ENCODE peak calls at places on chromosome 13, in six cellular contexts. One of them, this sample, is unnamed.

GRCh38 chr13:110261166-110262081 is 45.5 kb downstream of the COL4A1 start:
- DNase-seq in vagina: peak; percentile 83
- DNase-seq in fibroblast of the conjunctiva: no peak
- DNase-seq in thoracic aorta: no peak
- DNase-seq in T-helper 1 cell: no peak
- DNase-seq in EH: no peak
- DNase-seq in this sample: no peak

GRCh38 chr13:31920301-31920818 is 111.2 kb upstream of the FRY start:
- DNase-seq in thoracic aorta: no peak
- DNase-seq in fibroblast of the conjunctiva: no peak
- DNase-seq in vagina: no peak
- DNase-seq in EH: no peak
- DNase-seq in T-helper 1 cell: no peak
- DNase-seq in this sample: no peak

GRCh38 chr13:23488442-23488841 is 54.9 kb upstream of the SACS start:
- DNase-seq in vagina: no peak
- DNase-seq in thoracic aorta: no peak
- DNase-seq in T-helper 1 cell: no peak
- DNase-seq in fibroblast of the conjunctiva: no peak
- DNase-seq in EH: peak; percentile 92
- DNase-seq in this sample: peak; percentile 83

GRCh38 chr13:99822820-99823219 is 148.7 kb downstream of the ZIC5 start:
- DNase-seq in EH: no peak
- DNase-seq in fibroblast of the conjunctiva: no peak
- DNase-seq in vagina: no peak
- DNase-seq in thoracic aorta: no peak
- DNase-seq in T-helper 1 cell: no peak
- DNase-seq in this sample: no peak

GRCh38 chr13:43433691-43434121 is 353.1 kb downstream of the ENOX1 start:
- DNase-seq in T-helper 1 cell: no peak
- DNase-seq in EH: peak; percentile 32
- DNase-seq in fibroblast of the conjunctiva: no peak
- DNase-seq in thoracic aorta: no peak
- DNase-seq in vagina: no peak
- DNase-seq in this sample: no peak

GRCh38 chr13:20505405-20506366 is 20.0 kb downstream of the CRYL1 start:
- DNase-seq in EH: no peak
- DNase-seq in T-helper 1 cell: no peak
- DNase-seq in thoracic aorta: no peak
- DNase-seq in fibroblast of the conjunctiva: no peak
- DNase-seq in vagina: no peak
- DNase-seq in this sample: no peak

GRCh38 chr13:98004107-98004506 is 50.6 kb downstream of the IPO5 start:
- DNase-seq in vagina: no peak
- DNase-seq in thoracic aorta: no peak
- DNase-seq in T-helper 1 cell: no peak
- DNase-seq in EH: peak; percentile 80
- DNase-seq in fibroblast of the conjunctiva: no peak
- DNase-seq in this sample: peak; percentile 52

GRCh38 chr13:19587635-19588300 is 26.4 kb upstream of the TPTE2 start:
- DNase-seq in thoracic aorta: no peak
- DNase-seq in fibroblast of the conjunctiva: peak; percentile 24
- DNase-seq in EH: peak; percentile 64
- DNase-seq in vagina: no peak
- DNase-seq in T-helper 1 cell: no peak
- DNase-seq in this sample: peak; percentile 26

GRCh38 chr13:42064259-42064658 is 15.8 kb downstream of the DGKH start:
- DNase-seq in fibroblast of the conjunctiva: no peak
- DNase-seq in EH: peak; percentile 33
- DNase-seq in thoracic aorta: no peak
- DNase-seq in T-helper 1 cell: no peak
- DNase-seq in vagina: no peak
- DNase-seq in this sample: no peak

GRCh38 chr13:33015791-33016323 is 366 bp upstream of the KL start:
- DNase-seq in EH: no peak
- DNase-seq in T-helper 1 cell: no peak
- DNase-seq in thoracic aorta: no peak
- DNase-seq in vagina: no peak
- DNase-seq in fibroblast of the conjunctiva: no peak
- DNase-seq in this sample: no peak

GRCh38 chr13:37109080-37109678 is 3.7 kb upstream of the CSNK1A1L start:
- DNase-seq in thoracic aorta: no peak
- DNase-seq in fibroblast of the conjunctiva: peak; percentile 34
- DNase-seq in T-helper 1 cell: no peak
- DNase-seq in vagina: no peak
- DNase-seq in EH: peak; percentile 67
- DNase-seq in this sample: peak; percentile 11

GRCh38 chr13:43405457-43405856 is 381.3 kb downstream of the ENOX1 start:
- DNase-seq in vagina: no peak
- DNase-seq in T-helper 1 cell: no peak
- DNase-seq in thoracic aorta: no peak
- DNase-seq in EH: peak; percentile 68
- DNase-seq in fibroblast of the conjunctiva: no peak
- DNase-seq in this sample: peak; percentile 4

GRCh38 chr13:90168953-90169352 is 1178.5 kb upstream of the MIR17HG start:
- DNase-seq in fibroblast of the conjunctiva: no peak
- DNase-seq in vagina: no peak
- DNase-seq in EH: no peak
- DNase-seq in thoracic aorta: no peak
- DNase-seq in T-helper 1 cell: no peak
- DNase-seq in this sample: no peak

GRCh38 chr13:45143346-45143751 is 23.0 kb downstream of the GTF2F2 start:
- DNase-seq in thoracic aorta: no peak
- DNase-seq in T-helper 1 cell: no peak
- DNase-seq in vagina: no peak
- DNase-seq in EH: no peak
- DNase-seq in fibroblast of the conjunctiva: no peak
- DNase-seq in this sample: no peak

GRCh38 chr13:75372517-75372916 is 109.5 kb downstream of the TBC1D4 start:
- DNase-seq in EH: peak; percentile 64
- DNase-seq in thoracic aorta: no peak
- DNase-seq in fibroblast of the conjunctiva: peak; percentile 39
- DNase-seq in T-helper 1 cell: no peak
- DNase-seq in vagina: no peak
- DNase-seq in this sample: peak; percentile 29

GRCh38 chr13:30659980-30660379 is 42.3 kb downstream of the USPL1 start:
- DNase-seq in vagina: no peak
- DNase-seq in thoracic aorta: no peak
- DNase-seq in T-helper 1 cell: no peak
- DNase-seq in fibroblast of the conjunctiva: no peak
- DNase-seq in EH: no peak
- DNase-seq in this sample: no peak

GRCh38 chr13:59016250-59016649 is 1147.5 kb downstream of the DIAPH3 start:
- DNase-seq in EH: no peak
- DNase-seq in fibroblast of the conjunctiva: no peak
- DNase-seq in T-helper 1 cell: no peak
- DNase-seq in thoracic aorta: no peak
- DNase-seq in vagina: no peak
- DNase-seq in this sample: no peak

GRCh38 chr13:106589716-106590115 is 21.8 kb upstream of the ARGLU1 start:
- DNase-seq in EH: no peak
- DNase-seq in vagina: no peak
- DNase-seq in fibroblast of the conjunctiva: no peak
- DNase-seq in T-helper 1 cell: no peak
- DNase-seq in thoracic aorta: no peak
- DNase-seq in this sample: no peak

GRCh38 chr13:30431269-30431950 is 9.1 kb downstream of the UBE2L5 start:
- DNase-seq in T-helper 1 cell: no peak
- DNase-seq in fibroblast of the conjunctiva: no peak
- DNase-seq in thoracic aorta: no peak
- DNase-seq in EH: peak; percentile 26
- DNase-seq in vagina: no peak
- DNase-seq in this sample: no peak

GRCh38 chr13:109145631-109146030 is 516.2 kb downstream of the MYO16 start:
- DNase-seq in thoracic aorta: no peak
- DNase-seq in EH: peak; percentile 74
- DNase-seq in vagina: no peak
- DNase-seq in T-helper 1 cell: no peak
- DNase-seq in fibroblast of the conjunctiva: peak; percentile 67
- DNase-seq in this sample: peak; percentile 75

GRCh38 chr13:113209336-113209879 is at the start of gene CUL4A:
- DNase-seq in thoracic aorta: no peak
- DNase-seq in EH: peak; percentile 82
- DNase-seq in fibroblast of the conjunctiva: no peak
- DNase-seq in T-helper 1 cell: peak; percentile 53
- DNase-seq in vagina: no peak
- DNase-seq in this sample: peak; percentile 80

This sample was measured in hepatic stellate cell.